ENCODE peak calls at places on chromosomes 6 and 20, in ten cellular contexts. B is COLO829; O is H54; Q is naive thymus-derived CD8-positive, alpha-beta T cell; K is colonic mucosa; T is activated naive CD8-positive, alpha-beta T cell treated with anti-CD3 and anti-CD28 coated beads, Interleukin-2, amount 50 U/mL, for 24 hours; M is uterus; V is GM04504; W is fibroblast of mammary gland; H is cardiac fibroblast. X is an unnamed sample.

GRCh38 chr6:50120300-50120699 is 70.6 kb upstream of the DEFB112 start:
- DNase-seq in B (no peak), O (no peak), Q (no peak), K (no peak), T (no peak), M (no peak), V (peak; percentile 57), W (peak; percentile 2), H (no peak), X (no peak)

GRCh38 chr20:10637062-10637559 is 36.7 kb downstream of the JAG1 start:
- DNase-seq in B (no peak), O (no peak), Q (no peak), K (no peak), T (no peak), M (peak; percentile 45), V (no peak), W (peak; percentile 75), H (peak; percentile 87), X (no peak)

GRCh38 chr20:4113996-4114603 is 98.7 kb upstream of the RNF24 start:
- DNase-seq in B (no peak), O (no peak), Q (no peak), K (no peak), T (no peak), M (no peak), V (no peak), W (no peak), H (no peak), X (no peak)

GRCh38 chr6:26330835-26331808 is 33.9 kb upstream of the BTN3A2 start:
- DNase-seq in B (peak; percentile 53), O (no peak), Q (no peak), K (peak; percentile 53), T (peak; percentile 65), M (no peak), V (no peak), W (peak; percentile 66), H (peak; percentile 21), X (no peak)

GRCh38 chr6:46914279-46914810 is 7.4 kb downstream of the ADGRF5 start:
- DNase-seq in B (no peak), O (no peak), Q (no peak), K (no peak), T (no peak), M (no peak), V (no peak), W (no peak), H (no peak), X (no peak)

GRCh38 chr6:138609801-138610430 is 110.6 kb upstream of the NHSL1 start:
- DNase-seq in B (no peak), O (no peak), Q (no peak), K (no peak), T (no peak), M (no peak), V (no peak), W (peak; percentile 55), H (no peak), X (no peak)

GRCh38 chr6:82686719-82687118 is 323.1 kb downstream of the TPBG start:
- DNase-seq in B (peak; percentile 23), O (no peak), Q (no peak), K (no peak), T (no peak), M (no peak), V (no peak), W (no peak), H (no peak), X (no peak)

GRCh38 chr20:9483131-9483530 is 31.3 kb upstream of the LAMP5 start:
- DNase-seq in B (no peak), O (no peak), Q (no peak), K (no peak), T (no peak), M (no peak), V (no peak), W (no peak), H (no peak), X (no peak)

GRCh38 chr20:10842116-10842515 is 168.3 kb upstream of the JAG1 start:
- DNase-seq in B (no peak), O (no peak), Q (no peak), K (no peak), T (no peak), M (no peak), V (no peak), W (peak; percentile 40), H (no peak), X (no peak)

GRCh38 chr6:123564363-123564762 is 72.4 kb downstream of the TRDN start:
- DNase-seq in B (no peak), O (no peak), Q (no peak), K (no peak), T (no peak), M (no peak), V (no peak), W (no peak), H (no peak), X (no peak)

GRCh38 chr6:111562271-111562670 is 43.4 kb downstream of the TRAF3IP2 start:
- DNase-seq in B (no peak), O (no peak), Q (no peak), K (no peak), T (no peak), M (no peak), V (no peak), W (no peak), H (no peak), X (no peak)

GRCh38 chr6:52336919-52337561 is 24.9 kb upstream of the PAQR8 start:
- DNase-seq in B (no peak), O (no peak), Q (no peak), K (no peak), T (no peak), M (no peak), V (no peak), W (no peak), H (no peak), X (no peak)

GRCh38 chr20:16283978-16284377 is 289.3 kb downstream of the KIF16B start:
- DNase-seq in B (no peak), O (no peak), Q (no peak), K (no peak), T (no peak), M (no peak), V (no peak), W (no peak), H (no peak), X (no peak)

GRCh38 chr6:123415844-123416468 is 220.8 kb downstream of the TRDN start:
- DNase-seq in B (no peak), O (no peak), Q (no peak), K (peak; percentile 37), T (peak; percentile 26), M (peak; percentile 15), V (peak; percentile 17), W (peak; percentile 65), H (peak; percentile 67), X (no peak)

GRCh38 chr6:31791324-31792089 is 4.0 kb downstream of the VARS1 start:
- DNase-seq in B (peak; percentile 56), O (peak; percentile 68), Q (no peak), K (no peak), T (peak; percentile 62), M (peak; percentile 64), V (no peak), W (peak; percentile 56), H (peak; percentile 63), X (no peak)

GRCh38 chr20:38730989-38731737 is 6.9 kb downstream of the SLC32A1 start:
- DNase-seq in B (peak; percentile 74), O (peak; percentile 78), Q (peak; percentile 51), K (peak; percentile 66), T (peak; percentile 91), M (peak; percentile 49), V (no peak), W (peak; percentile 51), H (peak; percentile 63), X (no peak)

GRCh38 chr6:13235339-13235738 is 93.0 kb downstream of the TBC1D7 start:
- DNase-seq in B (no peak), O (no peak), Q (no peak), K (no peak), T (no peak), M (no peak), V (no peak), W (no peak), H (no peak), X (no peak)

GRCh38 chr20:1467355-1468116 is 887 bp upstream of the NSFL1C start:
- DNase-seq in B (no peak), O (no peak), Q (no peak), K (peak; percentile 66), T (peak; percentile 7), M (no peak), V (no peak), W (no peak), H (no peak), X (no peak)